ENCODE peak calls at places on chromosomes 5 and 9, in eight cellular contexts. N is heart right ventricle, W is H1, L is SJCRH30, B is A549, A is pancreas, E is ascending aorta, G is right lobe of liver. Y is an unnamed sample.

GRCh38 chr5:120923026-120923425 is 458.9 kb downstream of the PRR16 start:
- DNase-seq in N (no peak), W (no peak), L (no peak), B (no peak), A (no peak), E (no peak), G (no peak), Y (no peak)

GRCh38 chr9:75599249-75599648 is 291.2 kb upstream of the PCSK5 start:
- DNase-seq in N (no peak), W (no peak), L (no peak), B (no peak), A (no peak), E (no peak), G (no peak), Y (no peak)

GRCh38 chr5:174556756-174557155 is 167.6 kb upstream of the MSX2 start:
- DNase-seq in N (no peak), W (no peak), L (no peak), B (no peak), A (no peak), E (no peak), G (no peak), Y (no peak)

GRCh38 chr9:80557256-80557655 is 985.5 kb downstream of the TLE4 start:
- DNase-seq in N (no peak), W (no peak), L (no peak), B (no peak), A (no peak), E (no peak), G (no peak), Y (no peak)

GRCh38 chr5:160931283-160931682 is 79.3 kb upstream of the ATP10B start:
- DNase-seq in N (no peak), W (no peak), L (no peak), B (no peak), A (no peak), E (no peak), G (no peak), Y (no peak)

GRCh38 chr5:110088676-110089436 is 399.1 kb downstream of the MAN2A1 start:
- DNase-seq in N (no peak), W (no peak), L (no peak), B (no peak), A (no peak), E (no peak), G (no peak), Y (no peak)

GRCh38 chr9:134028076-134028475 is 2.8 kb downstream of the BRD3OS start:
- DNase-seq in N (no peak), W (no peak), L (no peak), B (no peak), A (peak; percentile 45), E (no peak), G (peak; percentile 25), Y (no peak)

GRCh38 chr5:14292766-14293165 is 149.6 kb downstream of the TRIO start:
- DNase-seq in N (no peak), W (no peak), L (no peak), B (no peak), A (no peak), E (no peak), G (no peak), Y (no peak)

GRCh38 chr9:74803366-74804017 is 84.2 kb downstream of the TRPM6 start:
- DNase-seq in N (no peak), W (no peak), L (peak; percentile 21), B (peak; percentile 80), A (no peak), E (no peak), G (no peak), Y (no peak)

GRCh38 chr9:38333047-38333446 is 59.5 kb upstream of the ALDH1B1 start:
- DNase-seq in N (no peak), W (no peak), L (no peak), B (no peak), A (no peak), E (no peak), G (no peak), Y (no peak)

GRCh38 chr5:35859101-35859661 is 2.5 kb downstream of the IL7R start:
- DNase-seq in N (no peak), W (no peak), L (no peak), B (no peak), A (no peak), E (no peak), G (no peak), Y (no peak)
- H3K4me3 ChIP-seq in N (peak overlapping the region; percentile 46), W (no peak overlapping the region), L (no peak overlapping the region), B (no peak overlapping the region), A (no peak overlapping the region), E (no peak overlapping the region), G (no peak overlapping the region), Y (peak overlapping the region; percentile 46)

GRCh38 chr5:148806520-148806931 is 19.9 kb upstream of the ADRB2 start:
- DNase-seq in N (no peak), W (no peak), L (no peak), B (no peak), A (no peak), E (no peak), G (no peak), Y (no peak)

GRCh38 chr5:148808864-148809642 is 17.4 kb upstream of the ADRB2 start:
- DNase-seq in N (peak; percentile 33), W (no peak), L (no peak), B (no peak), A (no peak), E (no peak), G (no peak), Y (no peak)

GRCh38 chr5:148807845-148808244 is 18.6 kb upstream of the ADRB2 start:
- DNase-seq in N (no peak), W (no peak), L (no peak), B (no peak), A (no peak), E (no peak), G (no peak), Y (no peak)

GRCh38 chr5:148809781-148810524 is 16.5 kb upstream of the ADRB2 start:
- DNase-seq in N (no peak), W (no peak), L (no peak), B (no peak), A (no peak), E (no peak), G (no peak), Y (no peak)

GRCh38 chr5:148810821-148811220 is 15.6 kb upstream of the ADRB2 start:
- DNase-seq in N (no peak), W (no peak), L (no peak), B (no peak), A (no peak), E (no peak), G (no peak), Y (no peak)
- H3K4me1 ChIP-seq in N (peaks cover 6% of the 10 kb centered on the region), W (no peaks in the 10 kb centered on the region), L (no peaks in the 10 kb centered on the region), B (peaks cover 3% of the 10 kb centered on the region), A (no peaks in the 10 kb centered on the region), E (no peaks in the 10 kb centered on the region), G (no peaks in the 10 kb centered on the region), Y (peaks cover 61% of the 10 kb centered on the region)

DNA sequence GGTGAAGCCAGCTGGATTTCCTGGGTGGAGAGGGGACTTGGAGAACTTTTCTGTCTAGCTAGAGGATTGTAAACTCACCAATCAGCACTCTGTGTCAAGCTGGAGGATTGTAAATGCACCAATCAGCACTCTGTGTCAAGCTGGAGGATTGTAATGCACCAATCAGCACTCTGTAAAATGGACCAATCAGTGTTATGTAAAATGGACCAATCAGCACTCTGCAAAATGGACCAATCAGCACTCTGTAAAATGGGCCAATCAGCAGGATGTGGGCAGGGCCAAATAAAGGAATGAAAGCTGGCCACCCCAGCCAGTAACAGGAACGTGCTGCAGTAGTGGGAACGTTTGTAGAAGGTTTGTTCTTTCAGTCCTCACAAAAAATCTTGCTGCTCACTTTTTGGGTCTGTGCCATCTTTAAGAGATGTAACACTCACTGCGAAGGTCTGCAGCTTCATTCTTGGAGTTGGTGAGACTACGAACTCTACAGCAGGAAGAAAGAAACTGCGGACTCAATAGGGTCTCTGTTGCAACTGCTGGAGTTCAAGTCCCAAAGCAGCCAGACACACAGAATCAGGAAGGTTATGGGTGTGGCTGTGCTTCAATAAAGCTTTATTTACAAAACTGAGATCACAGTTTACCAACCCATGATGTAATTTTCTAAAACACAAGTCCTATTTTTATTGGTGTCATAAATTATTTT is 145.7 kb upstream of the ERCC6L2 start:
- DNase-seq in N (no peak), W (no peak), L (no peak), B (no peak), A (no peak), E (no peak), G (no peak), Y (no peak)
- H3K9me3 ChIP-seq in N (no peaks in the 10 kb centered on the region), W (no peaks in the 10 kb centered on the region), L (no peaks in the 10 kb centered on the region), B (no peaks in the 10 kb centered on the region), A (no peaks in the 10 kb centered on the region), E (no peaks in the 10 kb centered on the region), G (no peaks in the 10 kb centered on the region), Y (no peaks in the 10 kb centered on the region)

GRCh38 chr9:135649508-135649907 is 10.2 kb upstream of the GLT6D1 start:
- DNase-seq in N (no peak), W (no peak), L (no peak), B (no peak), A (no peak), E (no peak), G (no peak), Y (no peak)
- H3K4me3 ChIP-seq in N (no peak overlapping the region), W (peak overlapping the region; percentile 3), L (no peak overlapping the region), B (no peak overlapping the region), A (no peak overlapping the region), E (no peak overlapping the region), G (no peak overlapping the region), Y (no peak overlapping the region)

GRCh38 chr5:100855940-100856339 is 47.1 kb downstream of the ST8SIA4 start:
- DNase-seq in N (no peak), W (no peak), L (no peak), B (no peak), A (no peak), E (no peak), G (no peak), Y (no peak)
- H3K4me1 ChIP-seq in N (no peaks in the 10 kb centered on the region), W (no peaks in the 10 kb centered on the region), L (no peaks in the 10 kb centered on the region), B (no peaks in the 10 kb centered on the region), A (no peaks in the 10 kb centered on the region), E (no peaks in the 10 kb centered on the region), G (no peaks in the 10 kb centered on the region), Y (no peaks in the 10 kb centered on the region)

DNA sequence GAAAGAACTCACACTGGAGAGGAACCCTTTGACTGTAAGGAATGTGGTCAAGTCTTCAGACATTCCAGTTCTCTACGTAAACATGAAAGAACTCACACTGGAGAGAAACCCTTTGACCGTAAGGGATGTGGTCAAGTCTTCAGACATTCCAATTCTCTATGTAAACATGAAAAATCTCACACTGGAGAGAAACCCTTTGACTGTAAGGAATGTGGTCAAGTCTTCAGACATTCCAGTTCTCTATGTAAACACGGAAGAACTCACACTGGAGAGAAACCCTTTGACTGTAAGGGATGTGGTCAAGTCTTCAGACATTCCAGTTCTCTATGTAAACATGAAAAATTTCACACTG is 32.6 kb downstream of the MAPK9 start:
- DNase-seq in N (no peak), W (no peak), L (no peak), B (peak; percentile 48), A (no peak), E (no peak), G (no peak), Y (no peak)
- H3K9me3 ChIP-seq in N (peaks cover 100% of the 10 kb centered on the region), W (peaks cover 84% of the 10 kb centered on the region), L (peaks cover 43% of the 10 kb centered on the region), B (peaks cover 97% of the 10 kb centered on the region), A (peaks cover 15% of the 10 kb centered on the region), E (peaks cover 100% of the 10 kb centered on the region), G (peaks cover 33% of the 10 kb centered on the region), Y (peaks cover 100% of the 10 kb centered on the region)